ENCODE peak calls at places on chromosomes 6 and 20, in nine cellular contexts. Q, L, Z, X, S, R, W, H and V are unnamed samples.

GRCh38 chr20:7841967-7842301 is 98.3 kb downstream of the HAO1 start:
- DNase-seq in R (no peak), W (no peak), H (no peak), L (peak), Z (no peak), Q (peak), S (peak), X (no peak), V (peak)

GRCh38 chr20:12687476-12687875 is 321.3 kb upstream of the SPTLC3 start:
- DNase-seq in L (no peak), X (no peak), R (no peak), S (no peak), W (no peak), Q (no peak), Z (no peak), H (no peak), V (no peak)

GRCh38 chr6:38501931-38502330 is 137.8 kb downstream of the BTBD9 start:
- DNase-seq in X (peak), Q (no peak), R (no peak), H (no peak), Z (no peak), L (no peak), S (no peak), W (no peak), V (no peak)

GRCh38 chr6:77173472-77174074 is 289.7 kb downstream of the HTR1B start:
- DNase-seq in H (no peak), W (no peak), S (peak), Q (peak), L (peak), R (no peak), Z (no peak), X (no peak), V (no peak)

GRCh38 chr6:78308025-78308424 is 559.3 kb upstream of the IRAK1BP1 start:
- DNase-seq in Q (no peak), R (no peak), L (no peak), X (no peak), Z (no peak), W (no peak), S (no peak), H (no peak), V (no peak)

GRCh38 chr6:169520104-169520503 is 181.7 kb downstream of the WDR27 start:
- DNase-seq in H (no peak), Z (no peak), Q (peak), R (no peak), L (peak), W (no peak), S (peak), X (no peak), V (no peak)

GRCh38 chr20:62617711-62618483 is 24.4 kb upstream of the SLCO4A1 start:
- DNase-seq in W (peak), L (no peak), H (peak), S (no peak), Q (no peak), X (no peak), R (peak), Z (no peak), V (peak)

GRCh38 chr6:80541186-80541585 is 434.7 kb downstream of the BCKDHB start:
- DNase-seq in W (no peak), Q (peak), L (peak), Z (no peak), R (no peak), H (no peak), X (no peak), S (peak), V (peak)